ENCODE peak calls at places on chromosomes 4 and X, in nine cellular contexts. C is mammary epithelial cell; W is CD8-positive, alpha-beta T cell; A is stomach; K is aorta; B is SJCRH30; G is A673; V is iPS DF 6.9; D is right cardiac atrium. J is an unnamed sample.

GRCh38 chr4:27836505-27836904 is 975.9 kb downstream of the STIM2 start:
- DNase-seq in C (no peak), W (no peak), A (no peak), K (no peak), B (no peak), G (peak; percentile 16), V (no peak), D (no peak), J (no peak)

GRCh38 chrX:112147206-112147605 is 64.6 kb upstream of the TRPC5 start:
- DNase-seq in C (no peak), W (no peak), A (no peak), K (no peak), B (peak; percentile 8), G (peak; percentile 3), V (peak; percentile 13), D (no peak), J (no peak)

GRCh38 chr4:164203476-164203875 is 550.5 kb upstream of the SMIM31 start:
- DNase-seq in C (no peak), W (no peak), A (no peak), K (no peak), B (no peak), G (no peak), V (no peak), D (no peak), J (no peak)

GRCh38 chrX:31038585-31039326 is 33.1 kb downstream of the FTHL17 start:
- DNase-seq in C (peak; percentile 6), W (no peak), A (peak; percentile 33), K (no peak), B (peak; percentile 42), G (peak; percentile 63), V (no peak), D (peak; percentile 49), J (peak; percentile 11)

GRCh38 chr4:165520071-165520470 is 141.3 kb downstream of the CPE start:
- DNase-seq in C (peak; percentile 50), W (no peak), A (no peak), K (no peak), B (no peak), G (no peak), V (no peak), D (no peak), J (no peak)

GRCh38 chr4:24278693-24279092 is 305.7 kb downstream of the DHX15 start:
- DNase-seq in C (no peak), W (no peak), A (no peak), K (no peak), B (no peak), G (no peak), V (no peak), D (no peak), J (no peak)

GRCh38 chr4:20283039-20283438 is 31.3 kb downstream of the SLIT2 start:
- DNase-seq in C (no peak), W (no peak), A (no peak), K (no peak), B (no peak), G (peak; percentile 87), V (peak; percentile 87), D (no peak), J (no peak)

GRCh38 chr4:87975466-87975865 is at the start of gene SPP1:
- DNase-seq in C (peak; percentile 25), W (no peak), A (no peak), K (no peak), B (peak; percentile 67), G (no peak), V (peak; percentile 67), D (no peak), J (no peak)

GRCh38 chr4:107825072-107825789 is 499 bp downstream of the SGMS2 start:
- DNase-seq in C (peak; percentile 71), W (no peak), A (peak; percentile 43), K (no peak), B (peak; percentile 48), G (peak; percentile 55), V (no peak), D (peak; percentile 57), J (no peak)

GRCh38 chr4:98570160-98570797 is 88.1 kb downstream of the TSPAN5 start:
- DNase-seq in C (no peak), W (no peak), A (no peak), K (no peak), B (no peak), G (no peak), V (no peak), D (no peak), J (no peak)

GRCh38 chrX:24846551-24847170 is 152.9 kb downstream of the POLA1 start:
- DNase-seq in C (no peak), W (no peak), A (no peak), K (no peak), B (no peak), G (peak; percentile 59), V (no peak), D (peak; percentile 46), J (no peak)

GRCh38 chrX:12949927-12950656 is 24.8 kb upstream of the TMSB4X start:
- DNase-seq in C (peak; percentile 93), W (peak; percentile 85), A (peak; percentile 83), K (peak; percentile 91), B (peak; percentile 58), G (peak; percentile 94), V (no peak), D (peak; percentile 87), J (peak; percentile 71)

GRCh38 chr4:106615961-106616360 is 247.4 kb upstream of the GIMD1 start:
- DNase-seq in C (no peak), W (no peak), A (no peak), K (no peak), B (no peak), G (no peak), V (no peak), D (no peak), J (no peak)

GRCh38 chr4:176342384-176342783 is 22.6 kb downstream of the SPCS3 start:
- DNase-seq in C (no peak), W (no peak), A (no peak), K (no peak), B (no peak), G (no peak), V (no peak), D (peak; percentile 15), J (no peak)

GRCh38 chr4:176339936-176340761 is 20.4 kb downstream of the SPCS3 start:
- DNase-seq in C (no peak), W (no peak), A (no peak), K (no peak), B (no peak), G (no peak), V (no peak), D (no peak), J (no peak)

GRCh38 chr4:176340871-176341685 is 21.3 kb downstream of the SPCS3 start:
- DNase-seq in C (peak; percentile 25), W (no peak), A (no peak), K (no peak), B (no peak), G (peak; percentile 61), V (no peak), D (no peak), J (no peak)

DNA sequence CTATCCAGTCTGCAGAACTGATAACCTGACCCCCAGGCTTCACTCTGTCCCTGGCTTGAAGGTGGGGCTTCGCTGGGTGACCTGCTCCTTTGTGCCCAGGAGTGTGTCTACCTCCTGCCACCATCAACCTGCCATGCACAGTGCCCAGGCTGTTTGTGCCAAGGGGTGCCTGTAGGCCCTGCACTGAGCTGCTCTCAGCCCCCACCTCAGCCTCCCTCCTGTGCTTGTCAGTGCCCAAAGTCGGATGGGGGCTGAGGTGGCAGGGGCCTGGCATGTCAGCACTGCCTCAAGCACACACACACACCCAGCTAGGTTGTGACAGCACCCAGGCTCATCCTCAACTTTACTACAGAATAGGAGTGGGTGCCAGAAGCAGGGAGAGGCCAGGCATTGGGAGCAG is 23.5 kb downstream of the SPCS3 start:
- DNase-seq in C (no peak), W (no peak), A (no peak), K (no peak), B (no peak), G (no peak), V (no peak), D (no peak), J (no peak)
- H3K4me1 ChIP-seq in C (no peaks in the 10 kb centered on the region), W (no peaks in the 10 kb centered on the region), A (no peaks in the 10 kb centered on the region), K (no peaks in the 10 kb centered on the region), B (no peaks in the 10 kb centered on the region), G (no peaks in the 10 kb centered on the region), V (no peaks in the 10 kb centered on the region), D (no peaks in the 10 kb centered on the region), J (peaks cover 12% of the 10 kb centered on the region)

GRCh38 chr4:74543983-74544382 is 99.0 kb downstream of the AREG start:
- DNase-seq in C (no peak), W (no peak), A (no peak), K (no peak), B (no peak), G (no peak), V (no peak), D (no peak), J (no peak)

GRCh38 chr4:74545488-74545887 is 100.6 kb downstream of the AREG start:
- DNase-seq in C (peak; percentile 51), W (no peak), A (peak; percentile 26), K (no peak), B (no peak), G (peak; percentile 24), V (no peak), D (peak; percentile 83), J (no peak)

GRCh38 chr4:74546020-74546419 is 101.1 kb downstream of the AREG start:
- DNase-seq in C (peak; percentile 92), W (no peak), A (no peak), K (no peak), B (no peak), G (peak; percentile 67), V (no peak), D (no peak), J (no peak)

GRCh38 chr4:74543247-74543670 is 98.3 kb downstream of the AREG start:
- DNase-seq in C (no peak), W (no peak), A (no peak), K (no peak), B (no peak), G (no peak), V (no peak), D (no peak), J (no peak)

GRCh38 chr4:74544655-74545361 is 99.9 kb downstream of the AREG start:
- DNase-seq in C (no peak), W (no peak), A (no peak), K (no peak), B (no peak), G (no peak), V (no peak), D (no peak), J (no peak)
- H3K27ac ChIP-seq in C (peak overlapping the region; percentile 94), W (no peak overlapping the region), A (no peak overlapping the region), K (no peak overlapping the region), B (no peak overlapping the region), G (no peak overlapping the region), V (no peak overlapping the region), D (no peak overlapping the region), J (no peak overlapping the region)

GRCh38 chr4:8860892-8861575 is 10.6 kb downstream of the HMX1 start:
- DNase-seq in C (no peak), W (no peak), A (no peak), K (no peak), B (no peak), G (no peak), V (no peak), D (no peak), J (no peak)
- H3K27me3 ChIP-seq in C (peaks cover 73% of the 10 kb centered on the region), W (peaks cover 12% of the 10 kb centered on the region), A (peaks cover 100% of the 10 kb centered on the region), K (no peaks in the 10 kb centered on the region), B (peaks cover 15% of the 10 kb centered on the region), G (peaks cover 99% of the 10 kb centered on the region), V (peaks cover 98% of the 10 kb centered on the region), D (no peaks in the 10 kb centered on the region), J (peaks cover 100% of the 10 kb centered on the region)

DNA sequence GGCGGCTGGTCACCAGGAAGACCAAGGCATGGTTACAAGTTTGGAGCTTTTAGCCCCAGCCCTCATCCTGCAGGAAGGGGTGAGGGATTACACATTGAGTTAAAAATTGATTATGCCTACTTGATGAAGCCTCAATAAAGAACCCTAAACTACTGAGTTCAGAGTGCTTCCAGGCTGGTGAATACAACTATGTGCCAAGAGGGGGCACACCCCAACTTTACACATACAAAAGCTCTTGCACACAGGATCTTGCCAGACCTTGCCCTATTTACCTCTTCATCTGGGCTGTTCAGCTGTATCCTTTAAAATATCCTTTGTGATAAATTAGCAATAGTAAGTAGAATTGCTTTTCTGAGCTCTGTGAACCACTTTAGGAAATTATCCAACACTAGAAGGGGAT is 489.3 kb downstream of the INPP4B start:
- DNase-seq in C (no peak), W (no peak), A (no peak), K (no peak), B (no peak), G (no peak), V (no peak), D (no peak), J (no peak)
- H3K4me1 ChIP-seq in C (peaks cover 27% of the 10 kb centered on the region), W (peaks cover 60% of the 10 kb centered on the region), A (peaks cover 20% of the 10 kb centered on the region), K (peaks cover 3% of the 10 kb centered on the region), B (peaks cover 8% of the 10 kb centered on the region), G (peaks cover 27% of the 10 kb centered on the region), V (peaks cover 1% of the 10 kb centered on the region), D (peaks cover 2% of the 10 kb centered on the region), J (peaks cover 41% of the 10 kb centered on the region)

J was measured in left ventricle myocardium inferior.